ENCODE peak calls at places on chromosomes 12 and 14, in ten cellular contexts. O is type B pancreatic cell, A is AG09309, M is AG10803, D is fibroblast of lung, B is GM13977, W is IMR-90, K is cardiac muscle cell, E is MM.1S, F is SK-N-SH. C is an unnamed sample.

GRCh38 chr14:95507174-95507573 is 9.3 kb downstream of the SYNE3 start:
- DNase-seq in O (no peak), A (peak; percentile 87), M (peak; percentile 96), D (peak; percentile 92), B (no peak), W (peak; percentile 94), K (no peak), E (no peak), F (no peak), C (no peak)

GRCh38 chr12:75289678-75290200 is 40.4 kb downstream of the CAPS2 start:
- DNase-seq in O (no peak), A (no peak), M (peak; percentile 22), D (peak; percentile 57), B (no peak), W (peak; percentile 31), K (no peak), E (peak; percentile 30), F (no peak), C (no peak)

GRCh38 chr12:56839489-56840442 is 76.6 kb downstream of the HSD17B6 start:
- DNase-seq in O (no peak), A (no peak), M (peak; percentile 31), D (peak; percentile 33), B (peak; percentile 34), W (peak; percentile 9), K (peak; percentile 67), E (peak; percentile 55), F (peak; percentile 23), C (peak; percentile 30)

GRCh38 chr14:95482967-95483842 is 33.2 kb downstream of the SYNE3 start:
- DNase-seq in O (no peak), A (peak; percentile 87), M (peak; percentile 95), D (peak; percentile 97), B (no peak), W (peak; percentile 97), K (no peak), E (no peak), F (no peak), C (no peak)

GRCh38 chr12:92995258-92995905 is 66.3 kb upstream of the EEA1 start:
- DNase-seq in O (no peak), A (no peak), M (no peak), D (no peak), B (no peak), W (no peak), K (no peak), E (no peak), F (no peak), C (no peak)

GRCh38 chr12:38392584-38393144 is 76.1 kb downstream of the ALG10B start:
- DNase-seq in O (no peak), A (no peak), M (no peak), D (no peak), B (peak; percentile 5), W (no peak), K (no peak), E (peak; percentile 16), F (no peak), C (no peak)

GRCh38 chr12:85155791-85156190 is 119.6 kb downstream of the LRRIQ1 start:
- DNase-seq in O (no peak), A (no peak), M (peak; percentile 9), D (peak; percentile 34), B (no peak), W (no peak), K (peak; percentile 31), E (peak; percentile 26), F (peak; percentile 10), C (no peak)

GRCh38 chr12:28626504-28626903 is 436.2 kb downstream of the CCDC91 start:
- DNase-seq in O (no peak), A (no peak), M (no peak), D (no peak), B (no peak), W (no peak), K (no peak), E (no peak), F (no peak), C (no peak)

GRCh38 chr12:81758421-81759214 is 532 bp downstream of the PPFIA2 start:
- DNase-seq in O (peak; percentile 73), A (no peak), M (peak; percentile 10), D (peak; percentile 38), B (no peak), W (no peak), K (peak; percentile 47), E (peak; percentile 67), F (peak; percentile 75), C (peak; percentile 32)

GRCh38 chr12:89858718-89859117 is 150.1 kb upstream of the ATP2B1 start:
- DNase-seq in O (no peak), A (no peak), M (no peak), D (no peak), B (no peak), W (no peak), K (no peak), E (no peak), F (no peak), C (no peak)

GRCh38 chr14:70052990-70053389 is 135.8 kb downstream of the SLC8A3 start:
- DNase-seq in O (no peak), A (no peak), M (peak; percentile 2), D (peak; percentile 41), B (no peak), W (peak; percentile 28), K (peak; percentile 80), E (peak; percentile 33), F (no peak), C (peak; percentile 61)

GRCh38 chr12:87807127-87807526 is 222.1 kb downstream of the C12orf50 start:
- DNase-seq in O (no peak), A (no peak), M (no peak), D (peak; percentile 55), B (no peak), W (peak; percentile 49), K (no peak), E (no peak), F (no peak), C (no peak)

GRCh38 chr14:57574617-57575288 is 81.1 kb upstream of the CCDC198 start:
- DNase-seq in O (no peak), A (no peak), M (no peak), D (no peak), B (no peak), W (no peak), K (no peak), E (no peak), F (no peak), C (no peak)
- TF ChIP-seq CTCF in O (peak; percentile 26), A (peak; percentile 19), M (no peak), D (no peak), B (peak; percentile 22), W (no peak), K (no peak), E (no peak), F (no peak), C (no peak)

GRCh38 chr14:64841772-64842490 is 37.8 kb downstream of the SPTB start:
- DNase-seq in O (no peak), A (no peak), M (peak; percentile 31), D (no peak), B (no peak), W (no peak), K (peak; percentile 50), E (no peak), F (no peak), C (no peak)
- TF ChIP-seq CTCF in O (no peak), A (no peak), M (no peak), D (no peak), B (no peak), W (no peak), K (no peak), E (no peak), F (no peak), C (no peak)

DNA sequence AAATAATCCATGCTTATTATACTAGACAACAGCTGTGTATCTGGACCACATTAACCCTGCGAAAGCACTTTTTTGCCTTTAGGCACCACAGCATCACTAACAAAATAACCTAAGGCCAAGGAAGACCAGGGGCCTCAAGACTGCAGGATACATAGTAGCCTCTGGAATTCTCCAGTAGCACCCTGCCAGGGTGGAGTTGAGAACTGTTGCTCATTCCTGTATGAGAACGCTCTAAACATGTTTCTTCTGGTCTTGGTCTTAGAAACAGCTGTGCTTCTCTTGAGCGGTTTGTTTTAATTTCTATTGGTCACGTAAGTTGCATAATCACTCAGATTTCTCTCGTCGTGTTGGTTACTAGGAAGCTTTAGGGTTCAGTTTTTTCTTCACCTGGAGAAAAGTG is 7.9 kb downstream of the B4GALNT3 start:
- DNase-seq in O (no peak), A (no peak), M (peak; percentile 45), D (no peak), B (no peak), W (no peak), K (no peak), E (no peak), F (no peak), C (no peak)
- TF ChIP-seq CTCF in O (no peak), A (no peak), M (no peak), D (no peak), B (no peak), W (no peak), K (no peak), E (no peak), F (no peak), C (no peak)

GRCh38 chr12:53047221-53048032 is 2.4 kb upstream of the TNS2 start:
- DNase-seq in O (peak; percentile 80), A (no peak), M (peak; percentile 90), D (peak; percentile 87), B (peak; percentile 94), W (peak; percentile 69), K (peak; percentile 82), E (peak; percentile 63), F (peak; percentile 95), C (peak; percentile 65)

GRCh38 chr12:53046655-53047220 is 3.1 kb upstream of the TNS2 start:
- DNase-seq in O (no peak), A (peak; percentile 74), M (peak; percentile 96), D (peak; percentile 91), B (no peak), W (peak; percentile 86), K (peak; percentile 78), E (peak; percentile 21), F (no peak), C (peak; percentile 53)

GRCh38 chr12:53048780-53049401 is 974 bp upstream of the TNS2 start:
- DNase-seq in O (no peak), A (no peak), M (peak; percentile 53), D (peak; percentile 79), B (no peak), W (peak; percentile 62), K (peak; percentile 84), E (no peak), F (peak; percentile 52), C (no peak)

GRCh38 chr12:53049582-53050318 is at the start of gene TNS2:
- DNase-seq in O (no peak), A (no peak), M (peak; percentile 65), D (peak; percentile 75), B (no peak), W (peak; percentile 40), K (peak; percentile 35), E (no peak), F (peak; percentile 72), C (no peak)

DNA sequence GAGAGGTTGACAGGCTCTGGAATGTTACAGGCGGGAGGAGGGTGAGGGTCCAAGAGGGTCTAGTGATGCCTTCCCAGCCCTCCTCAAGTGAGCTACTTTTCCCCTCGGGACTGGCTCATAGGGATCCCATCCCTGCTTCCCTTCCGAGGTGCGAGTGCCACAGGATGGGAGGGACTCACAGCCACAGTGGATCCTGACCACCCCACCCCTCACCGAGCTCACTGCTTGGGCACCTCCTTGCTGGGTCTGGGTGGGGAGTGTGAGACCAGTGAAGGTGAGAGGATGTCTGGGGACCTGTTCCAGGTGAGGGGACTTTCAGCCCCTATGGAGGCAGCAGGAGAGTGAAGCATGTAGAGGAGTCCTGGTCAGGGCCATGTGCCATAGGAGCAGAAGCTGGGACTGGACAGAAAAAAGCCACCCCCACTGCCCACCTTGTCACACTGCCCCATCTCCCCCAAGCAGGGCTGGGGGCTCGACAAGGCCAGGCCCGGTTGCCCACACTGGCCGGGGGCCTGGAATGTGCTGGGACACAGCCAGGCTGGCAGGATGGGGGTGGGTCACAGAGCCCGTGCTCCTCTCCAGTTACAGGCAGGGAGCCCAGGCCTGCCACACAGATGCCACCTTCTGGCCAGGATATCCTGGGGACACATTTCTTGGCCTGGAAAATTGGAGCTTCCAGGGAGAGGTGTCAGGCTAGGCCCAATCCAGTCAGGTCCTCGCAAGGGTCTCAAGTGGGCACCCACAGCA is 1.7 kb upstream of the TNS2 start:
- DNase-seq in O (peak; percentile 70), A (no peak), M (peak; percentile 44), D (no peak), B (no peak), W (no peak), K (no peak), E (no peak), F (peak; percentile 76), C (no peak)
- TF ChIP-seq CTCF in O (no peak), A (no peak), M (peak; percentile 12), D (no peak), B (no peak), W (peak; percentile 10), K (no peak), E (no peak), F (peak; percentile 34), C (no peak)